ENCODE peak calls at places on chromosomes 4 and X, in six cellular contexts. X, L, D, U, E and H are unnamed samples.

GRCh38 chrX:10039821-10040793 is 72.9 kb downstream of the CLDN34 start:
- DNase-seq in D (no peak), U (no peak), L (no peak), E (no peak), X (peak; percentile 17), H (no peak)

GRCh38 chrX:19678941-19679340 is 163.6 kb upstream of the MAP3K15 start:
- DNase-seq in U (peak; percentile 56), L (no peak), D (peak; percentile 5), X (no peak), E (no peak), H (no peak)

GRCh38 chrX:119236599-119237525 is 777 bp downstream of the PGRMC1 start:
- DNase-seq in D (no peak), E (peak; percentile 12), X (peak; percentile 27), U (peak; percentile 22), L (peak; percentile 28), H (peak; percentile 20)

GRCh38 chr4:27973056-27973455 is 1112.4 kb downstream of the STIM2 start:
- DNase-seq in U (no peak), E (no peak), X (no peak), D (no peak), L (no peak), H (no peak)

GRCh38 chr4:39256436-39256835 is 74.1 kb downstream of the WDR19 start:
- DNase-seq in X (no peak), L (peak; percentile 25), U (no peak), E (no peak), D (no peak), H (no peak)

GRCh38 chrX:38975368-38975767 is 174.1 kb downstream of the MID1IP1 start:
- DNase-seq in D (no peak), X (no peak), L (no peak), E (no peak), U (no peak), H (no peak)

GRCh38 chr4:173317003-173317402 is 17.2 kb downstream of the HMGB2 start:
- DNase-seq in U (peak; percentile 37), E (no peak), D (no peak), X (no peak), L (no peak), H (peak; percentile 9)

GRCh38 chr4:76420311-76420710 is 630 bp downstream of the CCDC158 start:
- DNase-seq in L (no peak), X (no peak), U (no peak), D (no peak), E (no peak), H (no peak)

GRCh38 chr4:59002148-59002547 is 1892.0 kb upstream of the IGFBP7 start:
- DNase-seq in U (no peak), L (no peak), E (no peak), D (no peak), X (no peak), H (no peak)

GRCh38 chr4:43244688-43245382 is 352.3 kb downstream of the GRXCR1 start:
- DNase-seq in X (no peak), E (no peak), D (no peak), L (no peak), U (no peak), H (no peak)

GRCh38 chr4:56979674-56980073 is 978 bp downstream of the POLR2B start:
- DNase-seq in E (peak; percentile 10), X (no peak), U (peak; percentile 47), D (peak; percentile 38), L (no peak), H (no peak)

GRCh38 chr4:88794087-88794486 is 96.5 kb upstream of the NAP1L5 start:
- DNase-seq in D (no peak), L (no peak), E (no peak), U (no peak), X (no peak), H (no peak)